ENCODE peak calls at places on chromosomes 6 and 20, in nine cellular contexts. One of them, this sample, is unnamed.

GRCh38 chr6:157096522-157096921 is 226.8 kb downstream of the TMEM242 start:
- DNase-seq in hepatocyte: no peak
- DNase-seq in PC-3: no peak
- DNase-seq in astrocyte of the cerebellum: no peak
- DNase-seq in fibroblast of villous mesenchyme: no peak
- DNase-seq in HepG2: peak
- DNase-seq in right lobe of liver: no peak
- DNase-seq in sigmoid colon: no peak
- DNase-seq in endothelial cell: no peak
- DNase-seq in this sample: no peak

GRCh38 chr6:2072450-2072849 is 173.0 kb downstream of the GMDS start:
- DNase-seq in hepatocyte: no peak
- DNase-seq in PC-3: no peak
- DNase-seq in astrocyte of the cerebellum: peak
- DNase-seq in fibroblast of villous mesenchyme: peak
- DNase-seq in HepG2: no peak
- DNase-seq in right lobe of liver: no peak
- DNase-seq in sigmoid colon: no peak
- DNase-seq in endothelial cell: no peak
- DNase-seq in this sample: no peak

GRCh38 chr6:30480536-30481156 is 8.7 kb upstream of the HLA-E start:
- DNase-seq in hepatocyte: no peak
- DNase-seq in PC-3: peak
- DNase-seq in astrocyte of the cerebellum: no peak
- DNase-seq in fibroblast of villous mesenchyme: no peak
- DNase-seq in HepG2: no peak
- DNase-seq in right lobe of liver: no peak
- DNase-seq in sigmoid colon: no peak
- DNase-seq in endothelial cell: no peak
- DNase-seq in this sample: no peak

GRCh38 chr6:129032602-129033001 is 149.7 kb downstream of the LAMA2 start:
- DNase-seq in hepatocyte: no peak
- DNase-seq in PC-3: no peak
- DNase-seq in astrocyte of the cerebellum: no peak
- DNase-seq in fibroblast of villous mesenchyme: peak
- DNase-seq in HepG2: no peak
- DNase-seq in right lobe of liver: no peak
- DNase-seq in sigmoid colon: peak
- DNase-seq in endothelial cell: no peak
- DNase-seq in this sample: no peak

GRCh38 chr6:70134542-70134941 is 168.3 kb downstream of the COL9A1 start:
- DNase-seq in hepatocyte: no peak
- DNase-seq in PC-3: no peak
- DNase-seq in astrocyte of the cerebellum: no peak
- DNase-seq in fibroblast of villous mesenchyme: no peak
- DNase-seq in HepG2: no peak
- DNase-seq in right lobe of liver: no peak
- DNase-seq in sigmoid colon: no peak
- DNase-seq in endothelial cell: no peak
- DNase-seq in this sample: no peak

GRCh38 chr20:56207656-56208055 is 40.9 kb upstream of the MC3R start:
- DNase-seq in hepatocyte: no peak
- DNase-seq in PC-3: no peak
- DNase-seq in astrocyte of the cerebellum: no peak
- DNase-seq in fibroblast of villous mesenchyme: no peak
- DNase-seq in HepG2: no peak
- DNase-seq in right lobe of liver: no peak
- DNase-seq in sigmoid colon: no peak
- DNase-seq in endothelial cell: no peak
- DNase-seq in this sample: no peak

GRCh38 chr20:57688295-57688694 is 21.5 kb downstream of the PMEPA1 start:
- DNase-seq in hepatocyte: no peak
- DNase-seq in PC-3: no peak
- DNase-seq in astrocyte of the cerebellum: no peak
- DNase-seq in fibroblast of villous mesenchyme: no peak
- DNase-seq in HepG2: no peak
- DNase-seq in right lobe of liver: no peak
- DNase-seq in sigmoid colon: no peak
- DNase-seq in endothelial cell: no peak
- DNase-seq in this sample: no peak

GRCh38 chr6:125584468-125584939 is 164.9 kb upstream of the HEY2 start:
- DNase-seq in hepatocyte: peak
- DNase-seq in PC-3: peak
- DNase-seq in astrocyte of the cerebellum: peak
- DNase-seq in fibroblast of villous mesenchyme: peak
- DNase-seq in HepG2: no peak
- DNase-seq in right lobe of liver: no peak
- DNase-seq in sigmoid colon: no peak
- DNase-seq in endothelial cell: no peak
- DNase-seq in this sample: no peak

GRCh38 chr20:24782801-24783630 is 166.1 kb upstream of the CST7 start:
- DNase-seq in hepatocyte: no peak
- DNase-seq in PC-3: peak
- DNase-seq in astrocyte of the cerebellum: no peak
- DNase-seq in fibroblast of villous mesenchyme: no peak
- DNase-seq in HepG2: peak
- DNase-seq in right lobe of liver: no peak
- DNase-seq in sigmoid colon: peak
- DNase-seq in endothelial cell: peak
- DNase-seq in this sample: no peak

GRCh38 chr6:108966855-108967755 is 118.9 kb downstream of the ARMC2 start:
- DNase-seq in hepatocyte: peak
- DNase-seq in PC-3: peak
- DNase-seq in astrocyte of the cerebellum: no peak
- DNase-seq in fibroblast of villous mesenchyme: peak
- DNase-seq in HepG2: peak
- DNase-seq in right lobe of liver: no peak
- DNase-seq in sigmoid colon: no peak
- DNase-seq in endothelial cell: no peak
- DNase-seq in this sample: no peak

GRCh38 chr20:63374532-63374931 is 13.4 kb upstream of the CHRNA4 start:
- DNase-seq in hepatocyte: peak
- DNase-seq in PC-3: no peak
- DNase-seq in astrocyte of the cerebellum: no peak
- DNase-seq in fibroblast of villous mesenchyme: no peak
- DNase-seq in HepG2: no peak
- DNase-seq in right lobe of liver: no peak
- DNase-seq in sigmoid colon: no peak
- DNase-seq in endothelial cell: no peak
- DNase-seq in this sample: no peak

GRCh38 chr20:12112089-12112474 is 194.4 kb downstream of the BTBD3 start:
- DNase-seq in hepatocyte: no peak
- DNase-seq in PC-3: peak
- DNase-seq in astrocyte of the cerebellum: no peak
- DNase-seq in fibroblast of villous mesenchyme: no peak
- DNase-seq in HepG2: no peak
- DNase-seq in right lobe of liver: no peak
- DNase-seq in sigmoid colon: no peak
- DNase-seq in endothelial cell: no peak
- DNase-seq in this sample: no peak

GRCh38 chr20:12108842-12109241 is 191.1 kb downstream of the BTBD3 start:
- DNase-seq in hepatocyte: no peak
- DNase-seq in PC-3: peak
- DNase-seq in astrocyte of the cerebellum: no peak
- DNase-seq in fibroblast of villous mesenchyme: no peak
- DNase-seq in HepG2: no peak
- DNase-seq in right lobe of liver: no peak
- DNase-seq in sigmoid colon: no peak
- DNase-seq in endothelial cell: no peak
- DNase-seq in this sample: no peak

GRCh38 chr20:12111431-12112088 is 193.9 kb downstream of the BTBD3 start:
- DNase-seq in hepatocyte: no peak
- DNase-seq in PC-3: no peak
- DNase-seq in astrocyte of the cerebellum: no peak
- DNase-seq in fibroblast of villous mesenchyme: no peak
- DNase-seq in HepG2: no peak
- DNase-seq in right lobe of liver: no peak
- DNase-seq in sigmoid colon: no peak
- DNase-seq in endothelial cell: no peak
- DNase-seq in this sample: no peak

GRCh38 chr20:12110274-12110673 is 192.6 kb downstream of the BTBD3 start:
- DNase-seq in hepatocyte: no peak
- DNase-seq in PC-3: no peak
- DNase-seq in astrocyte of the cerebellum: no peak
- DNase-seq in fibroblast of villous mesenchyme: no peak
- DNase-seq in HepG2: no peak
- DNase-seq in right lobe of liver: no peak
- DNase-seq in sigmoid colon: no peak
- DNase-seq in endothelial cell: no peak
- DNase-seq in this sample: no peak

DNA sequence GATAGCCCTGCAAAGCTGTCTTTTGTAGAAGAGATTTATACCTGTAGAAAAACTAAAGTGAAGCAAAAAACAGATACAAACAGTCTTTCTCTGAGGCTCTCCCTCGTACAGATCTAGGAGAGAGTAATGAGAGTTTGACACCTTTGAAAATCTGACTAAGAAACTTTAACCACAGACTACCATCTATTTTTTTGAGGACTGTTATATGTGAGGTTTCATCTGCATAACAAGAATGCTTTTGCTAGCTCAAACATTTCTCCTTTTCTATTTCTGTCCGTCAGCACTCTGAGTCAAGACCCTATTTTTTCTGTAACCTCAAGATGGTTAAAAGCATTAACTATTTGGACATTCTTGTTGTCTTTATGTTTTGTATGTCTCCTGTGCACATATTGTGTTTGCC is 193.0 kb downstream of the BTBD3 start:
- DNase-seq in hepatocyte: no peak
- DNase-seq in PC-3: no peak
- DNase-seq in astrocyte of the cerebellum: peak
- DNase-seq in fibroblast of villous mesenchyme: peak
- DNase-seq in HepG2: no peak
- DNase-seq in right lobe of liver: no peak
- DNase-seq in sigmoid colon: no peak
- DNase-seq in endothelial cell: no peak
- DNase-seq in this sample: no peak
- TF ChIP-seq CTCF in hepatocyte: no peak
- TF ChIP-seq CTCF in PC-3: no peak
- TF ChIP-seq CTCF in astrocyte of the cerebellum: no peak
- TF ChIP-seq CTCF in fibroblast of villous mesenchyme: no peak
- TF ChIP-seq CTCF in HepG2: no peak
- TF ChIP-seq CTCF in right lobe of liver: no peak
- TF ChIP-seq CTCF in sigmoid colon: no peak
- TF ChIP-seq CTCF in endothelial cell: no peak
- TF ChIP-seq CTCF in this sample: no peak

DNA sequence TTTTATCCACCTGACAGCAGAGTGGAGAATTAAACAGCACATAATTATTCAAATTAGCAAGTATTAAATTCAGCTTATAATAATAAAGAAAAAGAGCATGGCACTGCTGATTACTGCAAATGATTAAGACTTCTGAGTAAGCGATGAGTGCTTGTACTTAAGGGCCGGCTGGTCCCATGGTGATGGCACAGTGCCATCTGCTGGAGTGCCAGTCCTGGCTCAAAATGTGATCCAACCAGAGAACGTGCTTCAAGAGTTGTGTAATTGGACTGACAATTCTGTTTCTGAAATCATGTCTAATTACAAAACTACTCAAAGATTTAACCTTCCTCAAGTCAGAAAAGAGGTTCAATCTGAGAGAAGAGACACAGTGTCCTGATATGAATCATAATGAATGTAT is 181.6 kb upstream of the RGS17 start:
- DNase-seq in hepatocyte: peak
- DNase-seq in PC-3: peak
- DNase-seq in astrocyte of the cerebellum: peak
- DNase-seq in fibroblast of villous mesenchyme: peak
- DNase-seq in HepG2: peak
- DNase-seq in right lobe of liver: peak
- DNase-seq in sigmoid colon: no peak
- DNase-seq in endothelial cell: peak
- DNase-seq in this sample: no peak
- TF ChIP-seq CTCF in hepatocyte: peak
- TF ChIP-seq CTCF in PC-3: peak
- TF ChIP-seq CTCF in astrocyte of the cerebellum: peak
- TF ChIP-seq CTCF in fibroblast of villous mesenchyme: peak
- TF ChIP-seq CTCF in HepG2: peak
- TF ChIP-seq CTCF in right lobe of liver: no peak
- TF ChIP-seq CTCF in sigmoid colon: no peak
- TF ChIP-seq CTCF in endothelial cell: peak
- TF ChIP-seq CTCF in this sample: peak

DNA sequence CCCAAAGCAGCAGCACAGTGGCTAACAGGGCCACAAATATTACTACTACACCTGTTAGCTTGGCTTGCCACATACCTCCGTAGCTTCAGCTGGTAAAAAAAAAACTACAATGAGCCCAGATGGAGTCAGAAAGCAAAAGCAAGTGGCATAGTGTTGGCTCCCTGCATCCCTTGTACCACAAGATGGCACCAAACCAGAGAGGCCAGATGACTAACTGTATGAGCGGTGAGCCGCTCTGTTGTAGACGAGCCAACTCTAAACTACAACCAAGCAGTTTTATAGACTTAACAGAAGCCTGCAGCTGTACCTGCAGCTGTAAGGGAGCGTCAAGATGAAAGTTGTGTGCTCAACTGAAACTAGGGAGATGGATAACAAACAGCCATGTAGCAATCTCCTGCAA is 84.5 kb upstream of the MCHR2 start:
- DNase-seq in hepatocyte: peak
- DNase-seq in PC-3: peak
- DNase-seq in astrocyte of the cerebellum: no peak
- DNase-seq in fibroblast of villous mesenchyme: peak
- DNase-seq in HepG2: peak
- DNase-seq in right lobe of liver: no peak
- DNase-seq in sigmoid colon: no peak
- DNase-seq in endothelial cell: peak
- DNase-seq in this sample: no peak
- TF ChIP-seq CTCF in hepatocyte: peak
- TF ChIP-seq CTCF in PC-3: peak
- TF ChIP-seq CTCF in astrocyte of the cerebellum: peak
- TF ChIP-seq CTCF in fibroblast of villous mesenchyme: peak
- TF ChIP-seq CTCF in HepG2: peak
- TF ChIP-seq CTCF in right lobe of liver: peak
- TF ChIP-seq CTCF in sigmoid colon: no peak
- TF ChIP-seq CTCF in endothelial cell: no peak
- TF ChIP-seq CTCF in this sample: peak

DNA sequence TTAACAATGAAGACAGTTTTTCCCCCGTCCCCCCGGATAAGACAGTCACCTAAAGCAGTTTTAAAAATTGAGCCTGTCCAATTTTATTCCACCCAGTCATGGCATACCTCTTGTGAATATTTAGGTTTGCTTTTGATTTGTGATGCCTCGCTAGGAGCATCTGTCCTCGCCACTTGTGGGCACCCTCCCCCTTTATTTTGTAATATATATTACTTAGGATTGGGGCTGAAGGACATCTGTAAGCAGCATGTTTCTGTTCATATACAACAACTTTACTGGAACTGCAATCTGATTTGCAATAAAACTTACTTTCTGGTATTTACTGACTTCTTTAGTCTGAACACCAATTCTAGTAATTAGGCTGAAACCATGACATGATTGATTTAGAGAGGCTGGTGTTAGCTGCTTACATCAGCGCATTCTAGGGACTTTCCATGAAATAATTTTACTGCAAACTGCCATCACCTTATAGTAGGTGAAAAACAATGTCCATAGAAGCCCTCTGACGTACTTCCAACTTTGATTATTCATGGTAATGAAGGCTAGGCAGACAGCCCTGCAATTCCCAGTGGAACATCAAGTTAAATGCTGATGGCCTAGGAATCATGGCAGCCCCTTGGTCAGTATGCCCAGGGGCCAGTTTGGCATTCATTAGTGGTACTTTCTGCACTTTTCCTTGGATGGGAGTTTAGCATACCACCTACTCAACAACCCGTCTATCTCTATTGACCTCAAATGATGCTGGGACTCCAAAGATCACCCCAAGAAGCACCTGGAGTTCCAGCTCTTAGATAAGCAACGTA is 132.9 kb upstream of the MCHR2 start:
- DNase-seq in hepatocyte: no peak
- DNase-seq in PC-3: no peak
- DNase-seq in astrocyte of the cerebellum: no peak
- DNase-seq in fibroblast of villous mesenchyme: no peak
- DNase-seq in HepG2: no peak
- DNase-seq in right lobe of liver: no peak
- DNase-seq in sigmoid colon: no peak
- DNase-seq in endothelial cell: no peak
- DNase-seq in this sample: no peak
- TF ChIP-seq CTCF in hepatocyte: no peak
- TF ChIP-seq CTCF in PC-3: no peak
- TF ChIP-seq CTCF in astrocyte of the cerebellum: no peak
- TF ChIP-seq CTCF in fibroblast of villous mesenchyme: no peak
- TF ChIP-seq CTCF in HepG2: no peak
- TF ChIP-seq CTCF in right lobe of liver: no peak
- TF ChIP-seq CTCF in sigmoid colon: no peak
- TF ChIP-seq CTCF in endothelial cell: no peak
- TF ChIP-seq CTCF in this sample: no peak

This sample was measured in type B pancreatic cell.